ENCODE peak calls at places on chromosomes 13 and 19, in six cellular contexts. One of them, this sample, is unnamed.

GRCh38 chr13:110503037-110503901 is 58.3 kb downstream of the RAB20 start:
- DNase-seq in psoas muscle: no peak
- DNase-seq in fibroblast of pulmonary artery: no peak
- DNase-seq in ascending aorta: no peak
- DNase-seq in progenitor cell of endocrine pancreas: no peak
- DNase-seq in tibial nerve: no peak
- DNase-seq in this sample: no peak

GRCh38 chr13:101618440-101619187 is 166.1 kb downstream of the ITGBL1 start:
- DNase-seq in psoas muscle: no peak
- DNase-seq in fibroblast of pulmonary artery: no peak
- DNase-seq in ascending aorta: no peak
- DNase-seq in progenitor cell of endocrine pancreas: no peak
- DNase-seq in tibial nerve: no peak
- DNase-seq in this sample: no peak

GRCh38 chr13:97339019-97339988 is 94.7 kb upstream of the RAP2A start:
- DNase-seq in psoas muscle: no peak
- DNase-seq in fibroblast of pulmonary artery: peak; percentile 93
- DNase-seq in ascending aorta: no peak
- DNase-seq in progenitor cell of endocrine pancreas: no peak
- DNase-seq in tibial nerve: no peak
- DNase-seq in this sample: no peak

GRCh38 chr19:5394907-5395505 is 54.4 kb upstream of the PTPRS start:
- DNase-seq in psoas muscle: no peak
- DNase-seq in fibroblast of pulmonary artery: no peak
- DNase-seq in ascending aorta: no peak
- DNase-seq in progenitor cell of endocrine pancreas: no peak
- DNase-seq in tibial nerve: no peak
- DNase-seq in this sample: peak; percentile 6

GRCh38 chr19:19134687-19135158 is 3.6 kb downstream of the TMEM161A start:
- DNase-seq in psoas muscle: peak; percentile 95
- DNase-seq in fibroblast of pulmonary artery: no peak
- DNase-seq in ascending aorta: no peak
- DNase-seq in progenitor cell of endocrine pancreas: peak; percentile 40
- DNase-seq in tibial nerve: no peak
- DNase-seq in this sample: no peak

GRCh38 chr19:5314012-5314906 is 26.4 kb downstream of the PTPRS start:
- DNase-seq in psoas muscle: no peak
- DNase-seq in fibroblast of pulmonary artery: peak; percentile 17
- DNase-seq in ascending aorta: no peak
- DNase-seq in progenitor cell of endocrine pancreas: no peak
- DNase-seq in tibial nerve: no peak
- DNase-seq in this sample: no peak

GRCh38 chr13:45674908-45675307 is 27.2 kb upstream of the CBY2 start:
- DNase-seq in psoas muscle: no peak
- DNase-seq in fibroblast of pulmonary artery: peak; percentile 68
- DNase-seq in ascending aorta: no peak
- DNase-seq in progenitor cell of endocrine pancreas: no peak
- DNase-seq in tibial nerve: no peak
- DNase-seq in this sample: no peak

GRCh38 chr19:29107831-29108230 is 105.1 kb downstream of the UQCRFS1 start:
- DNase-seq in psoas muscle: no peak
- DNase-seq in fibroblast of pulmonary artery: no peak
- DNase-seq in ascending aorta: no peak
- DNase-seq in progenitor cell of endocrine pancreas: no peak
- DNase-seq in tibial nerve: no peak
- DNase-seq in this sample: no peak

GRCh38 chr13:50598338-50598737 is 245.2 kb downstream of the DLEU7 start:
- DNase-seq in psoas muscle: no peak
- DNase-seq in fibroblast of pulmonary artery: no peak
- DNase-seq in ascending aorta: no peak
- DNase-seq in progenitor cell of endocrine pancreas: no peak
- DNase-seq in tibial nerve: no peak
- DNase-seq in this sample: no peak

GRCh38 chr19:27905074-27905473 is 1307.9 kb downstream of the UQCRFS1 start:
- DNase-seq in psoas muscle: no peak
- DNase-seq in fibroblast of pulmonary artery: no peak
- DNase-seq in ascending aorta: no peak
- DNase-seq in progenitor cell of endocrine pancreas: no peak
- DNase-seq in tibial nerve: no peak
- DNase-seq in this sample: no peak

GRCh38 chr19:45103625-45104319 is 10.8 kb downstream of the PPP1R37 start:
- DNase-seq in psoas muscle: no peak
- DNase-seq in fibroblast of pulmonary artery: no peak
- DNase-seq in ascending aorta: no peak
- DNase-seq in progenitor cell of endocrine pancreas: no peak
- DNase-seq in tibial nerve: no peak
- DNase-seq in this sample: peak; percentile 97

GRCh38 chr13:26621731-26622401 is 64.4 kb downstream of the WASF3 start:
- DNase-seq in psoas muscle: no peak
- DNase-seq in fibroblast of pulmonary artery: no peak
- DNase-seq in ascending aorta: no peak
- DNase-seq in progenitor cell of endocrine pancreas: no peak
- DNase-seq in tibial nerve: no peak
- DNase-seq in this sample: no peak

GRCh38 chr19:33022472-33023116 is 42.1 kb downstream of the RHPN2 start:
- DNase-seq in psoas muscle: no peak
- DNase-seq in fibroblast of pulmonary artery: no peak
- DNase-seq in ascending aorta: no peak
- DNase-seq in progenitor cell of endocrine pancreas: peak; percentile 22
- DNase-seq in tibial nerve: no peak
- DNase-seq in this sample: no peak
- TF ChIP-seq CTCF in psoas muscle: no peak
- TF ChIP-seq CTCF in fibroblast of pulmonary artery: no peak
- TF ChIP-seq CTCF in ascending aorta: no peak
- TF ChIP-seq CTCF in progenitor cell of endocrine pancreas: peak; percentile 55
- TF ChIP-seq CTCF in tibial nerve: no peak
- TF ChIP-seq CTCF in this sample: no peak

DNA sequence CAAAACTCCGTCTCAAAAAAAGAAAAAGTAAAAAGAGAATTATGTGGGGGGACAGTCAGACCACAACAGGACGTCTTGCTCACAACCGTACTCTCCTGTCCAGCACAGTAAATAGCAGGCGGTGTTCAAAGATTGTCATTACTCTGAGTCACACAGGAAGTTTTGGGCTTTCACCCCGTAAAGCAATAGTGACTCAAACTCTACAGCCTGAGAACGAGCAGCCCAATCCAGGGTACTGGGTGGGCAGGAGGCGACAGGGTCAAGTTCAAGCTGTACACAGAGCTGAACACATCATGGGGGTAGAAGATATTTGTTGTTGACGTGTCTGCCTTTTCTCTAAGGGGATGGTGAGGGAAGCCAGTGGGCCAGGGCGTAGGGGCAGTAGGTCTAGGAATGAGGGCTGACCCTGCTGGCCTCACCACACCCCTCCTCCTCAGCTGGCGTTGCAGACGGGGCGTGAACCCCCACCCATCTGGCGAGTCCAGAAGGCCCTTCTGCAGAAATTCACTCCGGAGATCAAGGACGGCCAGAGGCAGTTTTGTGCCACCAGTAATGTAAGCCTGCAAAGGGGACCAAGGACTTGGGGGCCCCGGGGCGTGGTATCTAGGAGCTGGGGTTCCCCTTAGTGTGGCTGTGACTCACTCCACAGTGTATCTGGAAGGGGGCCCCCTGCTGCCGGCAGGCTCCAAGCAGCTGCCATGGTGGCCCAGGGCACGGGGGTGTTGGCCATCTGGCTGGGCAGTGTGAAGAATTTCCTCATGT is 23.3 kb downstream of the PRR12 start:
- DNase-seq in psoas muscle: no peak
- DNase-seq in fibroblast of pulmonary artery: peak; percentile 78
- DNase-seq in ascending aorta: no peak
- DNase-seq in progenitor cell of endocrine pancreas: no peak
- DNase-seq in tibial nerve: no peak
- DNase-seq in this sample: no peak
- TF ChIP-seq CTCF in psoas muscle: no peak
- TF ChIP-seq CTCF in fibroblast of pulmonary artery: peak; percentile 9
- TF ChIP-seq CTCF in ascending aorta: no peak
- TF ChIP-seq CTCF in progenitor cell of endocrine pancreas: no peak
- TF ChIP-seq CTCF in tibial nerve: no peak
- TF ChIP-seq CTCF in this sample: no peak

GRCh38 chr13:106534844-106535551 is 464 bp downstream of the EFNB2 start:
- DNase-seq in psoas muscle: peak; percentile 72
- DNase-seq in fibroblast of pulmonary artery: peak; percentile 29
- DNase-seq in ascending aorta: no peak
- DNase-seq in progenitor cell of endocrine pancreas: peak; percentile 35
- DNase-seq in tibial nerve: no peak
- DNase-seq in this sample: no peak

GRCh38 chr13:106533940-106534843 is 1.3 kb downstream of the EFNB2 start:
- DNase-seq in psoas muscle: peak; percentile 61
- DNase-seq in fibroblast of pulmonary artery: peak; percentile 69
- DNase-seq in ascending aorta: no peak
- DNase-seq in progenitor cell of endocrine pancreas: no peak
- DNase-seq in tibial nerve: no peak
- DNase-seq in this sample: no peak

GRCh38 chr13:106530907-106531520 is 4.4 kb downstream of the EFNB2 start:
- DNase-seq in psoas muscle: no peak
- DNase-seq in fibroblast of pulmonary artery: no peak
- DNase-seq in ascending aorta: no peak
- DNase-seq in progenitor cell of endocrine pancreas: no peak
- DNase-seq in tibial nerve: no peak
- DNase-seq in this sample: no peak

GRCh38 chr13:106532111-106532929 is 3.1 kb downstream of the EFNB2 start:
- DNase-seq in psoas muscle: peak; percentile 39
- DNase-seq in fibroblast of pulmonary artery: peak; percentile 38
- DNase-seq in ascending aorta: no peak
- DNase-seq in progenitor cell of endocrine pancreas: no peak
- DNase-seq in tibial nerve: no peak
- DNase-seq in this sample: no peak

GRCh38 chr13:106533101-106533939 is 2.1 kb downstream of the EFNB2 start:
- DNase-seq in psoas muscle: peak; percentile 91
- DNase-seq in fibroblast of pulmonary artery: peak; percentile 86
- DNase-seq in ascending aorta: no peak
- DNase-seq in progenitor cell of endocrine pancreas: peak; percentile 76
- DNase-seq in tibial nerve: peak; percentile 72
- DNase-seq in this sample: peak; percentile 28
- TF ChIP-seq CTCF in psoas muscle: peak; percentile 62
- TF ChIP-seq CTCF in fibroblast of pulmonary artery: peak; percentile 36
- TF ChIP-seq CTCF in ascending aorta: peak; percentile 53
- TF ChIP-seq CTCF in progenitor cell of endocrine pancreas: peak; percentile 84
- TF ChIP-seq CTCF in tibial nerve: peak; percentile 77
- TF ChIP-seq CTCF in this sample: peak; percentile 25

DNA sequence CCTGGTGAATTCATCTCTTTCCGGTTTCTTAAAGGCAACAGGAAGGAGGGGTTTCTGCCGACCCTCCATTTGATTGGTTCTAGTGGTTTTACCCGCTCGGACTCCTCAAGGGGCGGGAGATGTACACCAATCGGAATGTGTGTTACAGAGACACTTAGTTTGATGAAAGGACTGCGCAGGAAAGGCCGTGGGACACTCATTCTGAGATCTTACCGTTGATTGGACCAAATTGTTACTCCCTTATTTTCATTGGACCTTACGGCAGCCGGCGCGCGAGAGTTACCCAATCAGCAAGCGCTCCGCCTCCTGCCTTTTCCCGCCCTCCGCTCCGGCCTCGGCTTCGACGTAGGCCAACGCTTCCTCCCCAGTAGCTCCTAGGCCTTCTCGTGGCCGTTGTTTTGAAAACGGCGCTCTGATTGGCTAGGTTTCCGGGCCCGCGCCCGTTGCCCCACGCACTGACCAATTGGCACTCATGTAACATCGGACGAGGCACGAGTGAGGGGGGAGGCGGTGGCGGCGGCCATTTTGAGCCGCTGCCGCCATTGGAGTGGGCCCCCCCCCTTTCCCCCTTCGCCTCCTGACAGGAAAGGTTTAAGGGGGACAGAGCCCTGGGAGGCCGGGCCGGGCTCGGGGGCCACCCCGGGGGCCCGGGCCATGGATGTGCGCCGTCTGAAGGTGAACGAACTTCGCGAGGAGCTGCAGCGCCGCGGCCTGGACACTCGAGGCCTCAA is at the start of gene HNRNPUL1:
- DNase-seq in psoas muscle: peak; percentile 99
- DNase-seq in fibroblast of pulmonary artery: peak; percentile 100
- DNase-seq in ascending aorta: peak; percentile 97
- DNase-seq in progenitor cell of endocrine pancreas: peak; percentile 98
- DNase-seq in tibial nerve: peak; percentile 97
- DNase-seq in this sample: peak; percentile 92
- TF ChIP-seq CTCF in psoas muscle: peak; percentile 31
- TF ChIP-seq CTCF in fibroblast of pulmonary artery: peak; percentile 4
- TF ChIP-seq CTCF in ascending aorta: peak; percentile 40
- TF ChIP-seq CTCF in progenitor cell of endocrine pancreas: peak; percentile 47
- TF ChIP-seq CTCF in tibial nerve: no peak
- TF ChIP-seq CTCF in this sample: no peak

GRCh38 chr13:52738719-52739467 is 727 bp downstream of the CNMD start:
- DNase-seq in psoas muscle: no peak
- DNase-seq in fibroblast of pulmonary artery: no peak
- DNase-seq in ascending aorta: no peak
- DNase-seq in progenitor cell of endocrine pancreas: peak; percentile 63
- DNase-seq in tibial nerve: no peak
- DNase-seq in this sample: peak; percentile 16
- TF ChIP-seq CTCF in psoas muscle: peak; percentile 30
- TF ChIP-seq CTCF in fibroblast of pulmonary artery: no peak
- TF ChIP-seq CTCF in ascending aorta: peak; percentile 12
- TF ChIP-seq CTCF in progenitor cell of endocrine pancreas: peak; percentile 79
- TF ChIP-seq CTCF in tibial nerve: peak; percentile 38
- TF ChIP-seq CTCF in this sample: no peak

GRCh38 chr13:108609353-108609752 is 20.1 kb upstream of the MYO16 start:
- DNase-seq in psoas muscle: no peak
- DNase-seq in fibroblast of pulmonary artery: peak; percentile 16
- DNase-seq in ascending aorta: no peak
- DNase-seq in progenitor cell of endocrine pancreas: no peak
- DNase-seq in tibial nerve: no peak
- DNase-seq in this sample: no peak
- TF ChIP-seq CTCF in psoas muscle: peak; percentile 38
- TF ChIP-seq CTCF in fibroblast of pulmonary artery: peak; percentile 21
- TF ChIP-seq CTCF in ascending aorta: peak; percentile 7
- TF ChIP-seq CTCF in progenitor cell of endocrine pancreas: peak; percentile 45
- TF ChIP-seq CTCF in tibial nerve: peak; percentile 20
- TF ChIP-seq CTCF in this sample: peak; percentile 19

GRCh38 chr13:23468811-23469210 is 35.3 kb upstream of the SACS start:
- DNase-seq in psoas muscle: no peak
- DNase-seq in fibroblast of pulmonary artery: no peak
- DNase-seq in ascending aorta: no peak
- DNase-seq in progenitor cell of endocrine pancreas: no peak
- DNase-seq in tibial nerve: no peak
- DNase-seq in this sample: no peak

GRCh38 chr13:23469901-23470525 is 36.5 kb upstream of the SACS start:
- DNase-seq in psoas muscle: no peak
- DNase-seq in fibroblast of pulmonary artery: peak; percentile 28
- DNase-seq in ascending aorta: no peak
- DNase-seq in progenitor cell of endocrine pancreas: no peak
- DNase-seq in tibial nerve: no peak
- DNase-seq in this sample: no peak

GRCh38 chr13:23467932-23468278 is 34.4 kb upstream of the SACS start:
- DNase-seq in psoas muscle: no peak
- DNase-seq in fibroblast of pulmonary artery: no peak
- DNase-seq in ascending aorta: no peak
- DNase-seq in progenitor cell of endocrine pancreas: no peak
- DNase-seq in tibial nerve: no peak
- DNase-seq in this sample: no peak

GRCh38 chr13:23466144-23467002 is 32.9 kb upstream of the SACS start:
- DNase-seq in psoas muscle: peak; percentile 84
- DNase-seq in fibroblast of pulmonary artery: peak; percentile 87
- DNase-seq in ascending aorta: no peak
- DNase-seq in progenitor cell of endocrine pancreas: peak; percentile 37
- DNase-seq in tibial nerve: peak; percentile 53
- DNase-seq in this sample: peak; percentile 34

GRCh38 chr13:23467048-23467931 is 33.8 kb upstream of the SACS start:
- DNase-seq in psoas muscle: no peak
- DNase-seq in fibroblast of pulmonary artery: no peak
- DNase-seq in ascending aorta: no peak
- DNase-seq in progenitor cell of endocrine pancreas: no peak
- DNase-seq in tibial nerve: no peak
- DNase-seq in this sample: no peak
- TF ChIP-seq CTCF in psoas muscle: no peak
- TF ChIP-seq CTCF in fibroblast of pulmonary artery: no peak
- TF ChIP-seq CTCF in ascending aorta: no peak
- TF ChIP-seq CTCF in progenitor cell of endocrine pancreas: no peak
- TF ChIP-seq CTCF in tibial nerve: no peak
- TF ChIP-seq CTCF in this sample: no peak

This sample was measured in D721Med.